ENCODE peak calls at places on chromosomes 7 and 10, in six cellular contexts. B, I, O, P, A and N are unnamed samples.

GRCh38 chr7:130430841-130431713 is 9.7 kb downstream of the CEP41 start:
- DNase-seq in O (no peak), I (no peak), A (no peak), P (no peak), B (no peak), N (no peak)

GRCh38 chr7:151459726-151460473 is 20.0 kb upstream of the CRYGN start:
- DNase-seq in A (no peak), I (no peak), O (peak), B (peak), P (no peak), N (peak)

GRCh38 chr7:47379629-47380324 is 202.1 kb downstream of the TNS3 start:
- DNase-seq in I (no peak), O (peak), B (peak), P (no peak), A (no peak), N (peak)

GRCh38 chr10:91766676-91767075 is 31.6 kb upstream of the TNKS2 start:
- DNase-seq in A (no peak), I (no peak), P (no peak), B (no peak), O (no peak), N (no peak)

GRCh38 chr10:69537449-69537848 is 35.8 kb downstream of the NEUROG3 start:
- DNase-seq in O (no peak), I (no peak), P (no peak), B (no peak), A (no peak), N (no peak)

GRCh38 chr7:326273-326672 is 36.3 kb downstream of the FOXL3 start:
- DNase-seq in I (no peak), B (peak), A (no peak), P (no peak), O (no peak), N (no peak)

GRCh38 chr10:89624020-89624419 is 21.0 kb downstream of the PANK1 start:
- DNase-seq in O (no peak), I (no peak), A (no peak), P (no peak), B (no peak), N (no peak)

GRCh38 chr10:7565871-7566270 is 100.9 kb downstream of the ITIH5 start:
- DNase-seq in B (no peak), A (no peak), P (no peak), I (no peak), O (no peak), N (no peak)

GRCh38 chr10:69807696-69808095 is 6.0 kb downstream of the COL13A1 start:
- DNase-seq in A (no peak), B (no peak), I (no peak), P (no peak), O (no peak), N (no peak)

GRCh38 chr10:104035817-104036384 is 49.8 kb downstream of the COL17A1 start:
- DNase-seq in I (no peak), O (no peak), P (no peak), B (no peak), A (no peak), N (no peak)

GRCh38 chr10:62166331-62167154 is 102.1 kb downstream of the RTKN2 start:
- DNase-seq in I (no peak), P (no peak), A (no peak), B (no peak), O (peak), N (peak)